ENCODE peak calls at places on chromosomes 7 and 10, in six cellular contexts. O is CD4-positive, CD25-positive, alpha-beta regulatory T cell; J is upper lobe of left lung; K is A549; I is psoas muscle; N is choroid plexus epithelial cell. A is an unnamed sample.

GRCh38 chr10:80829562-80829961 is 291.9 kb downstream of the SH2D4B start:
- DNase-seq in N (no peak), J (no peak), O (no peak), I (no peak), K (no peak), A (no peak)

GRCh38 chr10:104281694-104282093 is 12.7 kb downstream of the GSTO2 start:
- DNase-seq in N (no peak), J (no peak), K (no peak), O (no peak), I (no peak), A (no peak)

GRCh38 chr7:130649004-130649790 is 19.4 kb downstream of the COPG2 start:
- DNase-seq in O (no peak), I (no peak), K (no peak), J (no peak), N (peak), A (no peak)

GRCh38 chr10:10792681-10793080 is 225.0 kb upstream of the CELF2 start:
- DNase-seq in N (peak), J (no peak), I (no peak), K (no peak), O (no peak), A (no peak)

GRCh38 chr10:71746344-71747037 is 26.8 kb downstream of the VSIR start:
- DNase-seq in J (peak), O (peak), I (peak), K (no peak), N (no peak), A (peak)

GRCh38 chr7:41978858-41979257 is 258.2 kb downstream of the GLI3 start:
- DNase-seq in J (no peak), K (no peak), O (no peak), I (no peak), N (no peak), A (no peak)

GRCh38 chr10:77104459-77104980 is 533.1 kb downstream of the KCNMA1 start:
- DNase-seq in N (peak), I (peak), O (no peak), J (no peak), K (no peak), A (peak)

GRCh38 chr7:114653391-114654088 is 238.9 kb downstream of the FOXP2 start:
- DNase-seq in J (no peak), O (no peak), N (no peak), I (no peak), K (peak), A (peak)

GRCh38 chr7:127897704-127898454 is 133.4 kb downstream of the LRRC4 start:
- DNase-seq in O (peak), K (no peak), J (no peak), I (no peak), N (no peak), A (no peak)
- H3K4me3 ChIP-seq in O (no peak), K (no peak), J (no peak), I (no peak), N (no peak), A (no peak)

GRCh38 chr7:47811632-47812380 is 136.5 kb downstream of the PKD1L1 start:
- DNase-seq in I (no peak), J (no peak), N (no peak), K (no peak), O (no peak), A (no peak)
- H3K4me3 ChIP-seq in I (no peak), J (no peak), N (no peak), K (no peak), O (no peak), A (no peak)

GRCh38 chr7:99929730-99930053 is 272 bp upstream of the GJC3 start:
- DNase-seq in N (no peak), O (no peak), I (no peak), J (no peak), K (no peak), A (no peak)

GRCh38 chr7:99928188-99928587 is 1.2 kb downstream of the GJC3 start:
- DNase-seq in I (no peak), J (no peak), K (no peak), O (no peak), N (no peak), A (no peak)

GRCh38 chr7:99927536-99927935 is 1.9 kb downstream of the GJC3 start:
- DNase-seq in I (no peak), O (no peak), K (no peak), J (no peak), N (no peak), A (no peak)

GRCh38 chr7:99928994-99929729 is at the start of gene GJC3:
- DNase-seq in O (peak), K (peak), J (peak), N (peak), I (peak), A (peak)

GRCh38 chr7:99930376-99930775 is 956 bp upstream of the GJC3 start:
- DNase-seq in K (no peak), N (no peak), J (no peak), O (no peak), I (no peak), A (no peak)
- H3K4me3 ChIP-seq in K (no peak), N (no peak), J (no peak), O (no peak), I (no peak), A (no peak)

GRCh38 chr10:101778781-101779543 is 3.0 kb upstream of the FGF8 start:
- DNase-seq in N (peak), J (no peak), K (no peak), I (no peak), O (peak), A (peak)
- H3K4me3 ChIP-seq in N (peak), J (no peak), K (no peak), I (peak), O (no peak), A (peak)

DNA sequence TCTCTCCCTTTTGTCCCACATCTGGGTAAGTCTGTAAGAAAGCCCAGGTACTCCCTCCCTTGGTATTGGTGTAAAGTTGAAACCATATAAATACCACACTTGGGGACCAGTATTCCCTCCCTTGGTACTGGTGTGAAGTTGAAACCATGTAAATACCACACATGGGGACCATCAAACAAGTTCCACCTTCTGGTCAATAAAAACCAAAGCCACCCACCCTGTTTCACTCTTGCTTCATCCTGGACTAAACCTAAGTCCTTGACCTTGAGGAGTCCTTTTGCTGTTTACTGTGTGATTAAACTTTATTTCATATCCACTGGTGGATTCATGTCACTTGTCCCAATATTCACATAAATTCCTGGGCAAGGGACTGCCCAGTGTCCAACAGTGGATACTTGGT is 8.4 kb downstream of the P4HA1 start:
- DNase-seq in K (no peak), J (no peak), N (peak), I (no peak), O (no peak), A (no peak)
- H3K4me3 ChIP-seq in K (no peak), J (no peak), N (no peak), I (no peak), O (no peak), A (no peak)

A was measured in thyroid gland.